ENCODE peak calls at places on chromosomes 6 and 20, in five cellular contexts. O is thoracic aorta, U is GM10248, L is H54, N is activated T-cell treated with anti-CD3 and anti-CD28 coated beads for 24 hours. B is an unnamed sample.

GRCh38 chr6:151544453-151544852 is 50.6 kb downstream of the CCDC170 start:
- DNase-seq in O (no peak), U (no peak), L (no peak), N (no peak), B (no peak)

GRCh38 chr20:38825901-38826625 is 20.6 kb downstream of the PPP1R16B start:
- DNase-seq in O (no peak), U (no peak), L (peak), N (no peak), B (no peak)

GRCh38 chr6:36386495-36387439 is 702 bp downstream of the ETV7 start:
- DNase-seq in O (no peak), U (peak), L (no peak), N (no peak), B (peak)

GRCh38 chr6:40330301-40330721 is 256.9 kb downstream of the LRFN2 start:
- DNase-seq in O (no peak), U (no peak), L (no peak), N (no peak), B (no peak)

GRCh38 chr6:13978787-13979186 is 54.0 kb downstream of the RNF182 start:
- DNase-seq in O (no peak), U (no peak), L (no peak), N (no peak), B (no peak)

GRCh38 chr20:16369441-16369840 is 203.8 kb downstream of the KIF16B start:
- DNase-seq in O (no peak), U (no peak), L (no peak), N (no peak), B (no peak)

GRCh38 chr6:12065321-12066140 is 53.4 kb downstream of the HIVEP1 start:
- DNase-seq in O (no peak), U (peak), L (no peak), N (no peak), B (no peak)

GRCh38 chr6:26205161-26205624 is 118.0 kb downstream of the HFE start:
- DNase-seq in O (no peak), U (peak), L (no peak), N (peak), B (peak)

GRCh38 chr6:11298651-11299420 is 66.4 kb upstream of the NEDD9 start:
- DNase-seq in O (no peak), U (no peak), L (no peak), N (no peak), B (no peak)

GRCh38 chr6:10531513-10531912 is 10.4 kb downstream of the GCNT2 start:
- DNase-seq in O (no peak), U (no peak), L (no peak), N (no peak), B (no peak)

GRCh38 chr6:157860505-157860991 is 37.5 kb downstream of the SNX9 start:
- DNase-seq in O (no peak), U (no peak), L (no peak), N (peak), B (no peak)

GRCh38 chr6:30711758-30712380 is 5.2 kb downstream of the MDC1 start:
- DNase-seq in O (no peak), U (peak), L (no peak), N (no peak), B (no peak)

GRCh38 chr20:47960277-47960676 is 175.0 kb upstream of the SULF2 start:
- DNase-seq in O (no peak), U (no peak), L (no peak), N (no peak), B (no peak)

GRCh38 chr6:20447157-20447556 is 45.5 kb downstream of the E2F3 start:
- DNase-seq in O (no peak), U (no peak), L (no peak), N (no peak), B (no peak)

GRCh38 chr20:6611911-6612614 is 155.4 kb upstream of the BMP2 start:
- DNase-seq in O (no peak), U (no peak), L (no peak), N (no peak), B (no peak)

GRCh38 chr6:6560909-6561308 is 27.6 kb upstream of the LY86 start:
- DNase-seq in O (no peak), U (no peak), L (no peak), N (no peak), B (no peak)

GRCh38 chr6:47242483-47243386 is 67.0 kb downstream of the TNFRSF21 start:
- DNase-seq in O (no peak), U (peak), L (peak), N (peak), B (peak)

GRCh38 chr6:43506171-43506570 is 4.0 kb downstream of the LRRC73 start:
- DNase-seq in O (no peak), U (no peak), L (no peak), N (no peak), B (no peak)

GRCh38 chr6:26232950-26233607 is 131.9 kb upstream of the BTN3A2 start:
- DNase-seq in O (no peak), U (no peak), L (no peak), N (no peak), B (no peak)

GRCh38 chr6:163620670-163621330 is 206.3 kb downstream of the QKI start:
- DNase-seq in O (no peak), U (no peak), L (no peak), N (no peak), B (no peak)

GRCh38 chr6:36788768-36789167 is 50.5 kb downstream of the CPNE5 start:
- DNase-seq in O (no peak), U (no peak), L (no peak), N (no peak), B (no peak)

GRCh38 chr6:118784641-118785164 is 109.2 kb upstream of the ASF1A start:
- DNase-seq in O (no peak), U (no peak), L (no peak), N (no peak), B (no peak)

GRCh38 chr6:34021839-34022190 is 124.1 kb downstream of the GRM4 start:
- DNase-seq in O (no peak), U (no peak), L (no peak), N (no peak), B (no peak)

GRCh38 chr6:27517928-27518787 is 45.3 kb upstream of the ZNF184 start:
- DNase-seq in O (no peak), U (no peak), L (no peak), N (no peak), B (no peak)

GRCh38 chr6:38262041-38262440 is 377.7 kb downstream of the BTBD9 start:
- DNase-seq in O (no peak), U (no peak), L (peak), N (no peak), B (no peak)

GRCh38 chr20:63360850-63361497 is at the start of gene CHRNA4:
- DNase-seq in O (no peak), U (no peak), L (no peak), N (no peak), B (no peak)

GRCh38 chr6:157561929-157562810 is 181.2 kb downstream of the ZDHHC14 start:
- DNase-seq in O (no peak), U (peak), L (no peak), N (no peak), B (no peak)

GRCh38 chr20:50242863-50243609 is 52.4 kb downstream of the CEBPB start:
- DNase-seq in O (no peak), U (no peak), L (no peak), N (no peak), B (no peak)

GRCh38 chr6:26017567-26017966 is 55.0 kb downstream of the TRIM38 start:
- DNase-seq in O (peak), U (no peak), L (no peak), N (peak), B (peak)

GRCh38 chr6:21615504-21615903 is 22.0 kb downstream of the SOX4 start:
- DNase-seq in O (no peak), U (no peak), L (no peak), N (no peak), B (no peak)

GRCh38 chr20:62426678-62427077 is 661 bp downstream of the RBBP8NL start:
- DNase-seq in O (no peak), U (no peak), L (no peak), N (no peak), B (no peak)

GRCh38 chr6:11393713-11394627 is 143.6 kb upstream of the TMEM170B start:
- DNase-seq in O (no peak), U (no peak), L (no peak), N (no peak), B (no peak)

GRCh38 chr6:24472181-24472580 is 17.2 kb downstream of the GPLD1 start:
- DNase-seq in O (no peak), U (no peak), L (no peak), N (no peak), B (no peak)

GRCh38 chr20:9280654-9281053 is 211.8 kb downstream of the PLCB4 start:
- DNase-seq in O (no peak), U (no peak), L (no peak), N (no peak), B (no peak)

GRCh38 chr6:79302341-79302740 is 67.9 kb upstream of the HMGN3 start:
- DNase-seq in O (no peak), U (no peak), L (no peak), N (no peak), B (no peak)